ENCODE peak calls at places on chromosomes 1 and 21, in ten cellular contexts. W is transverse colon, P is K562, L is stomach, B is esophagus squamous epithelium, O is heart left ventricle, Q is A549, F is adrenal gland, S is IMR-90, I is gastrocnemius medialis. N is an unnamed sample.

GRCh38 chr1:26469558-26469957 is 2.7 kb upstream of the HMGN2 start:
- DNase-seq in W (no peak), P (no peak), L (no peak), B (no peak), O (no peak), Q (no peak), F (no peak), S (no peak), I (no peak), N (no peak)

GRCh38 chr1:159883134-159883533 is 16.8 kb downstream of the CFAP45 start:
- DNase-seq in W (no peak), P (no peak), L (no peak), B (no peak), O (no peak), Q (no peak), F (no peak), S (no peak), I (no peak), N (no peak)

GRCh38 chr1:155553349-155553748 is 9.3 kb downstream of the ASH1L start:
- DNase-seq in W (no peak), P (peak), L (no peak), B (no peak), O (no peak), Q (no peak), F (no peak), S (no peak), I (no peak), N (no peak)

GRCh38 chr1:180643693-180644092 is 11.9 kb downstream of the XPR1 start:
- DNase-seq in W (no peak), P (peak), L (no peak), B (no peak), O (peak), Q (no peak), F (peak), S (peak), I (no peak), N (peak)

GRCh38 chr1:171251741-171252300 is 3.5 kb downstream of the FMO1 start:
- DNase-seq in W (peak), P (peak), L (no peak), B (no peak), O (no peak), Q (peak), F (peak), S (peak), I (no peak), N (peak)

GRCh38 chr1:91997607-91998195 is 32.1 kb upstream of the EPHX4 start:
- DNase-seq in W (peak), P (peak), L (no peak), B (no peak), O (peak), Q (peak), F (peak), S (peak), I (no peak), N (peak)

GRCh38 chr1:223129229-223129851 is 13.7 kb downstream of the TLR5 start:
- DNase-seq in W (peak), P (peak), L (peak), B (no peak), O (peak), Q (peak), F (peak), S (peak), I (peak), N (peak)

GRCh38 chr1:209870151-209870831 is 42.5 kb downstream of the UTP25 start:
- DNase-seq in W (no peak), P (no peak), L (no peak), B (no peak), O (no peak), Q (no peak), F (no peak), S (peak), I (no peak), N (no peak)

GRCh38 chr1:116760996-116761665 is 6.9 kb downstream of the CD2 start:
- DNase-seq in W (no peak), P (no peak), L (no peak), B (no peak), O (no peak), Q (no peak), F (no peak), S (no peak), I (no peak), N (no peak)

GRCh38 chr1:84254703-84255238 is 46.7 kb upstream of the SAMD13 start:
- DNase-seq in W (no peak), P (no peak), L (no peak), B (no peak), O (no peak), Q (no peak), F (no peak), S (no peak), I (no peak), N (no peak)

GRCh38 chr21:41927727-41928409 is 25.9 kb downstream of the C2CD2 start:
- DNase-seq in W (no peak), P (no peak), L (no peak), B (no peak), O (no peak), Q (no peak), F (no peak), S (no peak), I (no peak), N (no peak)

GRCh38 chr1:157994081-157994581 is 686 bp downstream of the KIRREL1 start:
- DNase-seq in W (no peak), P (no peak), L (no peak), B (no peak), O (peak), Q (no peak), F (peak), S (no peak), I (no peak), N (no peak)

GRCh38 chr1:28928306-28928987 is 14.1 kb downstream of the EPB41 start:
- DNase-seq in W (no peak), P (peak), L (no peak), B (no peak), O (no peak), Q (no peak), F (no peak), S (no peak), I (no peak), N (no peak)

GRCh38 chr1:113903496-113904291 is 905 bp downstream of the AP4B1 start:
- DNase-seq in W (no peak), P (peak), L (no peak), B (no peak), O (no peak), Q (no peak), F (no peak), S (no peak), I (no peak), N (no peak)

GRCh38 chr1:109803901-109804331 is 40.2 kb upstream of the EPS8L3 start:
- DNase-seq in W (no peak), P (no peak), L (peak), B (no peak), O (no peak), Q (no peak), F (no peak), S (no peak), I (no peak), N (no peak)

GRCh38 chr21:40752125-40752524 is 94.8 kb downstream of the DSCAM start:
- DNase-seq in W (no peak), P (no peak), L (no peak), B (no peak), O (no peak), Q (no peak), F (no peak), S (no peak), I (no peak), N (no peak)

GRCh38 chr1:71593523-71593922 is 512.7 kb upstream of the ZRANB2 start:
- DNase-seq in W (no peak), P (no peak), L (no peak), B (no peak), O (no peak), Q (no peak), F (no peak), S (peak), I (no peak), N (no peak)
- TF ChIP-seq CTCF in W (no peak), P (no peak), L (no peak), B (no peak), O (no peak), Q (no peak), F (no peak), S (no peak), I (no peak), N (no peak)

DNA sequence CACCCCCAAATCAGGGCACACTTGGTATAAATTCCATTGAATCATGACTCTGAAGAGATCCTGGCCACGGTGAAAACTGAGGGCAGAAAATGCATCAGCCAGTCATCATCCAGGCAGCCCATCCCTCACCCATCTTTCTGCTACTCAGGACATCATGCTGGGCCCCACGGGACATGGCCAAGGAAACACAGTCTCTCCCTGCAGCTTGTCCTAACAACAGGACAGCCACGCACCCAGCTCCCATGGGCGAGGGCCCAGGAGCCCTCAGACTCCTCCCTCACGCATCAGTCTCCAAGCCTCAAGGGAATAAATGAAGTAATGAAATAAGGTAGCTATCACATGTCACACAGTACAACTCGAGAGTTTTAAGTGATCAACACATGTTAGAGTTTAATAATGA is 37.8 kb downstream of the ELK4 start:
- DNase-seq in W (no peak), P (no peak), L (no peak), B (no peak), O (no peak), Q (no peak), F (no peak), S (no peak), I (no peak), N (no peak)
- TF ChIP-seq POLR2A in W (no peak), P (no peak), L (no peak), B (no peak), O (no peak), Q (no peak), F (no peak), S (no peak), I (no peak), N (no peak)

GRCh38 chr1:55071477-55071876 is 32.1 kb downstream of the PCSK9 start:
- DNase-seq in W (no peak), P (peak), L (no peak), B (no peak), O (no peak), Q (peak), F (peak), S (peak), I (no peak), N (no peak)
- TF ChIP-seq CTCF in W (no peak), P (peak), L (no peak), B (no peak), O (peak), Q (peak), F (peak), S (peak), I (no peak), N (no peak)

DNA sequence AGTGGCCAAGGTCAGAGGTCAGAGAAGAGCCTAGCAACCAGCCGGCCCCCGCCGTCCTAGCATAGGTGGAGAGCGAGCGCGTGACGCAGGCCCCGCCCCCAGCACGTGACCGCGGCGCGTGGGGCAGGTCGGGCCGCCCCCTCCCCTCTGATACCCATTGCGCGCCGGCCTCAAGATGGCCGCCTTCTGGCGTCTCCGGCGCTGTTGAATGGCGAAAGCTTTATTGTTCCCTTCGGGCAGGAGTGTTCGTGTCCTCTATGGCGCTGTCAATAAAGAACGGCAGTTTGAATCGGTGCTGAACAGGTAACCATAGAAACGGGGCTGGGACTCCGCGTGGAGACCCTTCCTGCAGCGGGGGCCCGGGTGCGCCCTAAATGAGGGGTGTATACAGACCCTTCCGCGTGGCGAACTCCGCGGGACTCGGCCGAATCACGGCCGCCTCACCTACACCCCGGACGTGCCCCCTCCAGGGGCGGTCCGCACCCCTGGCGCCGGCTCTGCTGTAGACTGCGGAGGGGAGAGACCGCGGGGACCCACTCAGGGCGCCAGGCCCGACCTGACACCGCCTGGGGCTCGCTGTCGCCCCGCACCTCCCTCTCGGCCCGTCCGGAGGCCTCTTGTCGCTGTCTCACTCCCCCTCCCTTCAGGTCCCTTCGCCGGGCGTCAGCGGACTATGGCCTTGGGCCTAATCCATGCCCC is at the start of gene ZBTB40:
- DNase-seq in W (peak), P (peak), L (peak), B (peak), O (peak), Q (peak), F (peak), S (peak), I (peak), N (peak)
- TF ChIP-seq POLR2A in W (peak), P (peak), L (no peak), B (no peak), O (no peak), Q (peak), F (no peak), S (no peak), I (peak), N (peak)

GRCh38 chr1:162944974-162945639 is 84.1 kb upstream of the CCDC190 start:
- DNase-seq in W (no peak), P (no peak), L (no peak), B (no peak), O (no peak), Q (no peak), F (no peak), S (no peak), I (no peak), N (no peak)

GRCh38 chr1:162943627-162944026 is 82.7 kb upstream of the CCDC190 start:
- DNase-seq in W (no peak), P (no peak), L (no peak), B (no peak), O (no peak), Q (no peak), F (no peak), S (peak), I (peak), N (no peak)

GRCh38 chr1:162950187-162950586 is 89.2 kb upstream of the CCDC190 start:
- DNase-seq in W (no peak), P (no peak), L (no peak), B (no peak), O (no peak), Q (no peak), F (no peak), S (no peak), I (no peak), N (no peak)

GRCh38 chr1:162942903-162943567 is 82.1 kb upstream of the CCDC190 start:
- DNase-seq in W (no peak), P (no peak), L (no peak), B (no peak), O (no peak), Q (no peak), F (no peak), S (peak), I (peak), N (no peak)

DNA sequence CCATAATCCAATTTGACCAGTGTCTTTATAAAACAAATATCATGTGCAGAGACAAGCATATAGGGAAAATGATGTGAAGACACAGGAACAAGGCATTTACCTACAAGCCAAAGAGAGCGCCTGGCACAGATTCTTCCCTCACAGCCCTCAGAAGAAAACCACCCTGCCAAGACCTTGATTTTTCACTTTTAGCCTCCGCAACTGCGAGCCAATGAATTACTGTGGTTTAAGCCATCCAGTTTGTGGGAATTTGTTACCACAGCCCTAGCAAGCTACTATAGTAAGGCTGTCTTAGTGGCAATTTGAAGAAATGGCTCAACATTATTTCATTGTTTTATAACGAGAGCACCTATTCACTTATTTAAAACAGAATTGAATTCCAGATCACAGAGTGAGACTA is 85.7 kb upstream of the CCDC190 start:
- DNase-seq in W (no peak), P (no peak), L (no peak), B (no peak), O (no peak), Q (no peak), F (peak), S (no peak), I (no peak), N (no peak)
- TF ChIP-seq CTCF in W (no peak), P (no peak), L (no peak), B (no peak), O (no peak), Q (no peak), F (no peak), S (no peak), I (no peak), N (no peak)

DNA sequence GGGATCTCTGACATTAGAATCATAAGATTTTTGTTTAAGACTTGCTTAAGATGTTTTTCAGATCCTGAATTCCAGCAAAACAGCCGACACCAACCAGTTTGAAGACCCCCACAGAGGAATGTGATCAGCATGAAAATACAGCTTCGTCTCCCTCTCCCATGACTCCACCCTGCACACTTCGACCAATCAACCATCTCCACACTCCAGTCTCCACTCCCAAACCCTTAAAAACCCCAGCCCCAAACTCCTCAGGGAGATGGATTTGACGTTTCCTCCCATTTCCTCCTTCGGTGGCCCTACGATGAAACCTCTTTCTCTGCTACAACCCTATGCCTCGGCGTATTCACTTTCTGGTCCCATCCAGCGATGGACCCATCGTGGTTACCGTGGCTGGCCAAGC is 30.1 kb upstream of the KIF26B start:
- DNase-seq in W (no peak), P (no peak), L (no peak), B (no peak), O (no peak), Q (no peak), F (no peak), S (no peak), I (no peak), N (no peak)
- TF ChIP-seq POLR2A in W (no peak), P (no peak), L (no peak), B (no peak), O (no peak), Q (no peak), F (no peak), S (no peak), I (no peak), N (no peak)

DNA sequence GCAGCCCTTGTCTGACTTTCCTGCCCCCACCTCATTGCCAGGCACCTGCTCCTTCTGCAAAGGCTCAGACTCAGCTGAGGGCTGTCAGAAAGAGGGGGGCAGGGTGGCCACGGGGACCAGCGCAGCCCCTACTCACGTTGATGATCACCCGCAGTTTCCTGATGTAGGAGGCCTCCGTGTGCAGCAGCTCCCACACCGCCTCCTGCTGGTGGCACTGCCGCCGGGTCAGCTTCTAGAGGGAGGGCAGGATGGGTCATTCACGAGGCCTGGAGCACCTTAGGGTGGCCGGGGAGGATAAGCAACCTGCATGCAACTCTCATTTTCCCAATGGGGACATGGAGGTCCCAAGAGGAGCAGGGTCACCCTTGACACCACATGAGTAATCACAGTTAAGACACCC is 6.4 kb upstream of the TNFRSF25 start:
- DNase-seq in W (no peak), P (peak), L (no peak), B (no peak), O (no peak), Q (no peak), F (no peak), S (no peak), I (no peak), N (no peak)
- TF ChIP-seq CTCF in W (peak), P (peak), L (no peak), B (peak), O (no peak), Q (peak), F (no peak), S (peak), I (no peak), N (no peak)

GRCh38 chr1:182235952-182236650 is 155.5 kb downstream of the GLUL start:
- DNase-seq in W (peak), P (peak), L (no peak), B (no peak), O (peak), Q (no peak), F (no peak), S (peak), I (peak), N (no peak)
- TF ChIP-seq POLR2A in W (no peak), P (no peak), L (no peak), B (no peak), O (no peak), Q (no peak), F (no peak), S (no peak), I (peak), N (no peak)

GRCh38 chr1:22334860-22335550 is 116.6 kb upstream of the ZBTB40 start:
- DNase-seq in W (no peak), P (no peak), L (no peak), B (no peak), O (no peak), Q (no peak), F (no peak), S (no peak), I (no peak), N (no peak)
- TF ChIP-seq CTCF in W (no peak), P (no peak), L (no peak), B (no peak), O (no peak), Q (no peak), F (no peak), S (no peak), I (no peak), N (no peak)

GRCh38 chr1:73104749-73105148 is 822.4 kb upstream of the NEGR1 start:
- DNase-seq in W (no peak), P (no peak), L (no peak), B (no peak), O (no peak), Q (no peak), F (no peak), S (no peak), I (no peak), N (no peak)

GRCh38 chr1:73105755-73106154 is 823.4 kb upstream of the NEGR1 start:
- DNase-seq in W (no peak), P (no peak), L (no peak), B (no peak), O (no peak), Q (no peak), F (no peak), S (no peak), I (no peak), N (no peak)

GRCh38 chr1:73106931-73107330 is 824.6 kb upstream of the NEGR1 start:
- DNase-seq in W (no peak), P (no peak), L (no peak), B (no peak), O (no peak), Q (no peak), F (no peak), S (no peak), I (no peak), N (no peak)
- TF ChIP-seq POLR2A in W (no peak), P (no peak), L (no peak), B (no peak), O (no peak), Q (no peak), F (no peak), S (no peak), I (no peak), N (no peak)

N was measured in body of pancreas.